ENCODE peak calls at places on chromosomes 11 and 22, in seven cellular contexts. D is H1, F is stomach, L is esophagus muscularis mucosa, W is HCT116, C is transverse colon, O is spleen. Y is an unnamed sample.

GRCh38 chr22:46117206-46118199 is 32.8 kb upstream of the PPARA start:
- DNase-seq in D (no peak), F (no peak), L (no peak), W (no peak), C (no peak), O (no peak), Y (no peak)

GRCh38 chr11:2521081-2521480 is 76.3 kb downstream of the KCNQ1 start:
- DNase-seq in D (no peak), F (peak), L (no peak), W (no peak), C (no peak), O (peak), Y (no peak)

GRCh38 chr11:46363455-46363920 is 16.2 kb downstream of the DGKZ start:
- DNase-seq in D (no peak), F (no peak), L (no peak), W (peak), C (no peak), O (peak), Y (no peak)

GRCh38 chr11:118703563-118704106 is 24.2 kb upstream of the TREH start:
- DNase-seq in D (no peak), F (no peak), L (no peak), W (no peak), C (peak), O (no peak), Y (no peak)

GRCh38 chr11:4926607-4927006 is 2.5 kb upstream of the OR51G1 start:
- DNase-seq in D (no peak), F (no peak), L (no peak), W (no peak), C (no peak), O (no peak), Y (no peak)

GRCh38 chr22:24400726-24401596 is 26.4 kb upstream of the ADORA2A start:
- DNase-seq in D (no peak), F (no peak), L (no peak), W (no peak), C (no peak), O (no peak), Y (no peak)

GRCh38 chr11:3169235-3169951 is 4.3 kb upstream of the OSBPL5 start:
- DNase-seq in D (no peak), F (peak), L (no peak), W (peak), C (peak), O (peak), Y (no peak)

GRCh38 chr11:121964591-121964990 is 151.4 kb downstream of the BLID start:
- DNase-seq in D (no peak), F (no peak), L (no peak), W (no peak), C (no peak), O (no peak), Y (no peak)

GRCh38 chr11:35174666-35175065 is 35.7 kb downstream of the CD44 start:
- DNase-seq in D (no peak), F (no peak), L (no peak), W (no peak), C (no peak), O (no peak), Y (no peak)

GRCh38 chr11:15157181-15157580 is 42.5 kb downstream of the INSC start:
- DNase-seq in D (no peak), F (no peak), L (no peak), W (no peak), C (no peak), O (no peak), Y (no peak)

GRCh38 chr11:13826505-13827278 is 135.8 kb upstream of the SPON1 start:
- DNase-seq in D (no peak), F (no peak), L (peak), W (no peak), C (no peak), O (no peak), Y (no peak)

GRCh38 chr11:19723572-19724342 is 11.1 kb downstream of the NAV2 start:
- DNase-seq in D (no peak), F (no peak), L (no peak), W (peak), C (no peak), O (no peak), Y (no peak)

GRCh38 chr22:28855355-28856094 is 27.8 kb upstream of the ZNRF3 start:
- DNase-seq in D (no peak), F (peak), L (no peak), W (peak), C (peak), O (no peak), Y (no peak)

GRCh38 chr11:75554258-75555022 is 7.6 kb upstream of the SERPINH1 start:
- DNase-seq in D (no peak), F (peak), L (peak), W (no peak), C (peak), O (no peak), Y (no peak)

GRCh38 chr11:65355776-65356393 is 1.3 kb downstream of the TIGD3 start:
- DNase-seq in D (no peak), F (no peak), L (no peak), W (no peak), C (peak), O (peak), Y (no peak)

GRCh38 chr11:8720868-8721739 is 38.5 kb downstream of the RPL27A start:
- DNase-seq in D (no peak), F (peak), L (no peak), W (peak), C (peak), O (no peak), Y (no peak)

GRCh38 chr11:130123414-130124040 is 36.1 kb upstream of the ST14 start:
- DNase-seq in D (no peak), F (no peak), L (no peak), W (no peak), C (no peak), O (no peak), Y (no peak)

GRCh38 chr11:109728056-109728455 is 306.1 kb downstream of the C11orf87 start:
- DNase-seq in D (no peak), F (no peak), L (no peak), W (peak), C (no peak), O (no peak), Y (no peak)

GRCh38 chr11:134365011-134365925 is 33.5 kb downstream of the GLB1L2 start:
- DNase-seq in D (no peak), F (no peak), L (no peak), W (no peak), C (no peak), O (peak), Y (no peak)

GRCh38 chr11:65053826-65054503 is 4.4 kb downstream of the NAALADL1 start:
- DNase-seq in D (no peak), F (no peak), L (no peak), W (no peak), C (no peak), O (no peak), Y (no peak)

GRCh38 chr11:113440816-113441215 is 34.4 kb downstream of the DRD2 start:
- DNase-seq in D (no peak), F (no peak), L (no peak), W (no peak), C (no peak), O (no peak), Y (no peak)

GRCh38 chr11:5291207-5291838 is 10.4 kb downstream of the OR51B4 start:
- DNase-seq in D (no peak), F (no peak), L (no peak), W (peak), C (no peak), O (no peak), Y (no peak)

GRCh38 chr11:12812849-12813248 is 138.6 kb downstream of the TEAD1 start:
- DNase-seq in D (no peak), F (no peak), L (no peak), W (no peak), C (no peak), O (no peak), Y (no peak)

GRCh38 chr22:44673406-44673805 is 28.6 kb upstream of the PRR5 start:
- DNase-seq in D (no peak), F (no peak), L (no peak), W (no peak), C (no peak), O (no peak), Y (no peak)

GRCh38 chr22:47046411-47047065 is 284.1 kb downstream of the TBC1D22A start:
- DNase-seq in D (no peak), F (no peak), L (no peak), W (no peak), C (no peak), O (peak), Y (no peak)

GRCh38 chr22:23036684-23037428 is 33.5 kb upstream of the GNAZ start:
- DNase-seq in D (no peak), F (no peak), L (peak), W (no peak), C (no peak), O (no peak), Y (no peak)

GRCh38 chr11:91299980-91300379 is 924.6 kb upstream of the FAT3 start:
- DNase-seq in D (no peak), F (no peak), L (no peak), W (no peak), C (no peak), O (no peak), Y (no peak)

GRCh38 chr22:27378343-27378800 is 423.2 kb downstream of the MN1 start:
- DNase-seq in D (no peak), F (no peak), L (peak), W (no peak), C (no peak), O (no peak), Y (no peak)

GRCh38 chr22:32854351-32854804 is 52.9 kb downstream of the TIMP3 start:
- DNase-seq in D (no peak), F (no peak), L (no peak), W (no peak), C (no peak), O (no peak), Y (no peak)

GRCh38 chr11:7657306-7658025 is 15.8 kb downstream of the CYB5R2 start:
- DNase-seq in D (no peak), F (peak), L (no peak), W (peak), C (peak), O (no peak), Y (no peak)

GRCh38 chr22:39627208-39627607 is 56.7 kb downstream of the CACNA1I start:
- DNase-seq in D (no peak), F (no peak), L (no peak), W (no peak), C (no peak), O (no peak), Y (no peak)

GRCh38 chr11:72023335-72023734 is 24.6 kb downstream of the IL18BP start:
- DNase-seq in D (no peak), F (no peak), L (no peak), W (no peak), C (no peak), O (no peak), Y (no peak)
- TF ChIP-seq POLR2A in D (no peak), F (no peak), L (no peak), W (no peak), C (no peak), O (no peak), Y (no peak)

GRCh38 chr11:69114811-69115523 is 40.8 kb upstream of the SMIM38 start:
- DNase-seq in D (no peak), F (peak), L (no peak), W (no peak), C (no peak), O (no peak), Y (no peak)

GRCh38 chr11:69113646-69114340 is 41.9 kb upstream of the SMIM38 start:
- DNase-seq in D (no peak), F (no peak), L (no peak), W (no peak), C (no peak), O (no peak), Y (no peak)

GRCh38 chr11:69116671-69117070 is 39.1 kb upstream of the SMIM38 start:
- DNase-seq in D (no peak), F (no peak), L (no peak), W (no peak), C (no peak), O (peak), Y (no peak)

GRCh38 chr11:69114362-69114761 is 41.4 kb upstream of the SMIM38 start:
- DNase-seq in D (no peak), F (no peak), L (no peak), W (no peak), C (no peak), O (no peak), Y (no peak)

DNA sequence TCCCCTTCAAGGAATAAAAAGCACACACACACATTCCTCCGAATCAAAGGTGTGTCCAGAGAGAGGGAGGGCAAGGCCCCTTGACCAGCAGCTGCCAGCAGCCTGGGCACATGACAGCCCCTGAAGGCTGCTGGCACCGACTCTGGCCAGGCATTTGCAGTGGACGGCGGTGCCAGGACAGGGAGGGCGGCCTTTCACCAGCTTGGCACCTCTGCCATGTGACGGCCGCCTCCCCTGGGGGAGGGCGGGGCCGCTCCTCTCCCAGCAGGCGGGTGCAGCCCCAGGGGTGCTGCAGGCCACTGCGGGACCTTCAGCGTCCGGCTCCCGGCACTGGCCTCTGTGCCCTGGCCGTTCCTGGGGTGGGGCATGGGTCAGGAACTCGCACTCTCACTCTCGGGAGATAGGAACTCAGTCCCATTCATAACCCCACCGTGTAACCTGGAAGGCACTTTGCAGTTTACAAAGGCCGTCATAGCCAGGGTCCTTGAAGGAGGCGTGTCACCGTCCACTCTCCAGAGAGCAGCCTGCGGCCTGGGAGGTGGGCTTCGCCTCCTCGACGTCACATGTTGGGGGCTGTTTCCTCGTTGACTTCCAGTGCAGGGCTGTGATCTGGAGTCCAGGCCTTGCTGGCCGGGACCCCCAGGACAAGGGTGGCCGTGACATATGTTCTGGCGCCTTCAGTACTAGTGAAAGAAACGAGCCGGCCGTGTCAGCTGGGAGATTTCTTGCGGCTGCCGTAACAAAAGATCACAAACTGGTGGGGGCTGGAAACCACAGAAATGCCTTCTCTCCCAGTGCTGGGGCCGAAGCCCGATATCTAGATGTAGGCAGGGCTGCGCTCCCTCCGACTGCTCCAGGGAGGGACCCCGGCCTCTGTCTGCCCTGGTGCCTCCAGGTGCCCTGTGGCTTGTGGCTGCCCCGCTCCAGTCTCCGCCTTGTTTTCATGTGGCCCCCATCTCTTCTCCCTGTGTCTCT is 39.9 kb upstream of the SMIM38 start:
- DNase-seq in D (no peak), F (peak), L (no peak), W (no peak), C (peak), O (peak), Y (no peak)
- TF ChIP-seq POLR2AphosphoS5 in D (no peak), F (peak), L (peak), W (no peak), C (no peak), O (no peak), Y (no peak)

GRCh38 chr11:62665075-62665629 is at the start of the genes C11orf98 and CSKMT:
- DNase-seq in D (peak), F (peak), L (peak), W (peak), C (peak), O (peak), Y (peak)
- TF ChIP-seq POLR2A in D (peak), F (no peak), L (peak), W (peak), C (peak), O (peak), Y (peak)

DNA sequence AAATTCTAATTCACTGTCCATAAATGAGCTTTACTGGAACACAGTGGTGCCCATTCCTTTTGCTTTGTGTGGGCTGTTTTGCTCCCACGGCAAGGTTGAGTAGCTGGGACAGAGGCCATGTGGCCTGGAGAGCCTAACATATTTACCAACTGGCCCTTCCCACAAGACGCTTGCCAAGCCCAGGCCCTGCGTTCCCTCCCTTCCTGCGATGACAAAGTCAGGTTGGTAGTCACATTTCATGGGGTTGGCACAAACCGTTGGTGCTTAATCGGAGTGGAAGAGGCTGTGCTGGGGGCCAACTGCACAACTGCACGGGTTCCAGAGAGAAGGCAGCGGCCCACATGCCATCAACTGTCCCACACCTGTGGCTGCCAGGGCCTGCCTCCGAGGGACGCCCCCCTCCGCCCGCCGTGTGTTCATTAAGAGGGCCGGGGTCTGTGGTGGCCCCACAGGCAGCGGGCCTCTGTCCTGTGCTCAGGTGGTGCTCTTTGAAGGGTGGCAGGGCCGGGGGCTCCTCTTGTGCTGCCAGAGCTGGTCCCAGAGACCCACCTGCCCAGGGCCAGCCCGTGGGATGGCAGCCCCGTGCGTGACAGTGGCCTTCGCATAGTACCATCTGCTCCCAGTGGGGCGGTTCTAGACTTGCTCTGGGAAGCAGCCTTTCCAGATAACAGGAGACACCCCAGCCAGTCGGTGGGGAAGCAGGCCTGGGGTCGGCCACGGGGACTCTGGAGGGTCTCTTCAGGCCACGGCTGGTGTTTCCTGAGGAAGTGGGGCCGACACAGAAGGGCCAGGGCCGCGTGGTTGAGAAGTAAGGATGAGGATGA is 81.5 kb upstream of the CLDN5 start:
- DNase-seq in D (no peak), F (no peak), L (no peak), W (no peak), C (no peak), O (no peak), Y (no peak)
- TF ChIP-seq POLR2AphosphoS5 in D (no peak), F (no peak), L (no peak), W (no peak), C (no peak), O (no peak), Y (peak)

DNA sequence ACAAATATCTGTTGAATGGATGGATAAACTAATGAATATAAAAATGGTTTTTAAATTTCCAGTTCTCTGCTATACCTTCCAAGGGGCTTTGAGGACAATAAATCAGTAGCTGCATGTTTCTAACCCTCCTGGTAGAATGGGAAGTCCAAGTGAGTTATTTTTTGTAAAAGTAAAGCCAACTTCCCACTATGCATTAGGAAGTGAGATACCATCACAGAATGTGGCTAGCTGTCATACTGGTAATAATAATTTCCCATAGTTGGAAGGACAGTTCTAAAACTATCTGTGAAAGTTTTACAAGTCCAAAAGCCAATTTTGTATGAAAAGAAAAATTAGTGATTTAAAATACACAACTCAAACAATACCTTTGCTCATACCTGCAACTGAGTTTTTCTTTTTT is 50.0 kb downstream of the TMEM123 start:
- DNase-seq in D (no peak), F (no peak), L (no peak), W (no peak), C (no peak), O (no peak), Y (no peak)
- TF ChIP-seq POLR2A in D (no peak), F (no peak), L (no peak), W (no peak), C (no peak), O (no peak), Y (no peak)

GRCh38 chr22:49966716-49967332 is 6.3 kb downstream of the PIM3 start:
- DNase-seq in D (no peak), F (peak), L (no peak), W (no peak), C (peak), O (peak), Y (no peak)

GRCh38 chr22:49964493-49965290 is 4.1 kb downstream of the PIM3 start:
- DNase-seq in D (no peak), F (peak), L (no peak), W (no peak), C (peak), O (peak), Y (no peak)

GRCh38 chr22:49967333-49968241 is 7.0 kb downstream of the PIM3 start:
- DNase-seq in D (no peak), F (peak), L (no peak), W (no peak), C (peak), O (peak), Y (peak)

GRCh38 chr22:49965291-49966040 is 4.9 kb downstream of the PIM3 start:
- DNase-seq in D (no peak), F (peak), L (no peak), W (no peak), C (peak), O (peak), Y (no peak)

DNA sequence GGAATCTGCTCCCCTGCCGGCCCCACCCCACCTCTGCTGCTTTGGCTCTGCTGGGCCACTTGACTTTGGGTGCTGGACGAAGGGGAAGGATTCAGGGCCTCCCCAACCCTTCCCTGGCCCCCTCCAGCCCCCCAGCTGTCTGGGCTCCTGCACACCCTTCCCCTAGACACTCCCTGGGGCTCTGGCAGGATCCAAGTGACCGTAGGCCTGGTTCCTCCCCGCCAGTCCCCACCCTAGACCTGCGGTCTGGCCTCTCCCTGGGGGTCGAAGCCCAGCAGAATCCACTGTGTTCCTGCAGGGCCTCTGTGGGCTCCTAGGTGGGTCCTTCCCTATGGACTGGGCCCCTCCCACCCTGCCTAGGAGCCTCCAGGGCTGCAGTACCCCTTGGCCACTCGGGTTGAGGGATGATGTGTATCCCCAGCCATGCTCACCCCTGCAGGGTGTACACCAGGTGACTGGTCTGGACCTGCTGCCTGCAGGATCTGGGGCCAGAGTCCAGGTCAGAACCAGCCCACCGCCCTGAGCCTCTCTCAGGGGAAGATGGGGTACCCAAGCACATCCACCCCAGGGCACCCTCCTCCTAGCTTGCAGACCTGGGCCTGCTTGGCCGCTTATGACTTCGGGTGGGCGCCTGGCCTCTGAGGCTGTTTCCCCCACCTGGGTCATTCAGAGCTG is 5.6 kb downstream of the PIM3 start:
- DNase-seq in D (no peak), F (peak), L (no peak), W (no peak), C (peak), O (peak), Y (peak)
- TF ChIP-seq POLR2AphosphoS5 in D (no peak), F (no peak), L (no peak), W (no peak), C (no peak), O (peak), Y (no peak)